ENCODE peak calls at places on chromosomes 3 and 15, in eight cellular contexts. One of them, this sample, is unnamed.

GRCh38 chr3:162292409-162292808 is 795.8 kb downstream of the OTOL1 start:
- DNase-seq in upper lobe of left lung: no peak
- DNase-seq in fibroblast of lung: no peak
- DNase-seq in choroid plexus epithelial cell: peak
- DNase-seq in AG09309: no peak
- DNase-seq in GM12865: no peak
- DNase-seq in cardiac muscle cell: no peak
- DNase-seq in pancreas: no peak
- DNase-seq in this sample: no peak

GRCh38 chr3:13616359-13616758 is 67.4 kb downstream of the FBLN2 start:
- DNase-seq in upper lobe of left lung: no peak
- DNase-seq in fibroblast of lung: no peak
- DNase-seq in choroid plexus epithelial cell: no peak
- DNase-seq in AG09309: no peak
- DNase-seq in GM12865: no peak
- DNase-seq in cardiac muscle cell: no peak
- DNase-seq in pancreas: no peak
- DNase-seq in this sample: no peak

GRCh38 chr3:120324185-120324584 is 25.0 kb downstream of the LRRC58 start:
- DNase-seq in upper lobe of left lung: no peak
- DNase-seq in fibroblast of lung: peak
- DNase-seq in choroid plexus epithelial cell: peak
- DNase-seq in AG09309: no peak
- DNase-seq in GM12865: no peak
- DNase-seq in cardiac muscle cell: no peak
- DNase-seq in pancreas: no peak
- DNase-seq in this sample: peak

GRCh38 chr3:94069242-94069813 is 6.5 kb downstream of the NSUN3 start:
- DNase-seq in upper lobe of left lung: no peak
- DNase-seq in fibroblast of lung: peak
- DNase-seq in choroid plexus epithelial cell: peak
- DNase-seq in AG09309: no peak
- DNase-seq in GM12865: no peak
- DNase-seq in cardiac muscle cell: peak
- DNase-seq in pancreas: no peak
- DNase-seq in this sample: peak

GRCh38 chr3:21017115-21017852 is 733.7 kb downstream of the ZNF385D start:
- DNase-seq in upper lobe of left lung: no peak
- DNase-seq in fibroblast of lung: no peak
- DNase-seq in choroid plexus epithelial cell: no peak
- DNase-seq in AG09309: no peak
- DNase-seq in GM12865: peak
- DNase-seq in cardiac muscle cell: no peak
- DNase-seq in pancreas: no peak
- DNase-seq in this sample: peak

GRCh38 chr3:45084820-45085816 is 59.0 kb downstream of the CLEC3B start:
- DNase-seq in upper lobe of left lung: no peak
- DNase-seq in fibroblast of lung: peak
- DNase-seq in choroid plexus epithelial cell: peak
- DNase-seq in AG09309: peak
- DNase-seq in GM12865: no peak
- DNase-seq in cardiac muscle cell: no peak
- DNase-seq in pancreas: no peak
- DNase-seq in this sample: peak

GRCh38 chr15:51731549-51732267 is 5.7 kb downstream of the LYSMD2 start:
- DNase-seq in upper lobe of left lung: peak
- DNase-seq in fibroblast of lung: peak
- DNase-seq in choroid plexus epithelial cell: peak
- DNase-seq in AG09309: peak
- DNase-seq in GM12865: peak
- DNase-seq in cardiac muscle cell: no peak
- DNase-seq in pancreas: no peak
- DNase-seq in this sample: peak

GRCh38 chr3:96915465-96915864 is 101.1 kb downstream of the EPHA6 start:
- DNase-seq in upper lobe of left lung: no peak
- DNase-seq in fibroblast of lung: no peak
- DNase-seq in choroid plexus epithelial cell: no peak
- DNase-seq in AG09309: no peak
- DNase-seq in GM12865: no peak
- DNase-seq in cardiac muscle cell: no peak
- DNase-seq in pancreas: no peak
- DNase-seq in this sample: no peak

GRCh38 chr3:29513236-29513635 is 232.4 kb downstream of the RBMS3 start:
- DNase-seq in upper lobe of left lung: no peak
- DNase-seq in fibroblast of lung: no peak
- DNase-seq in choroid plexus epithelial cell: no peak
- DNase-seq in AG09309: no peak
- DNase-seq in GM12865: no peak
- DNase-seq in cardiac muscle cell: no peak
- DNase-seq in pancreas: no peak
- DNase-seq in this sample: no peak

GRCh38 chr3:141386611-141387110 is 18.4 kb downstream of the ZBTB38 start:
- DNase-seq in upper lobe of left lung: no peak
- DNase-seq in fibroblast of lung: peak
- DNase-seq in choroid plexus epithelial cell: peak
- DNase-seq in AG09309: no peak
- DNase-seq in GM12865: peak
- DNase-seq in cardiac muscle cell: no peak
- DNase-seq in pancreas: no peak
- DNase-seq in this sample: peak

GRCh38 chr3:159669024-159669476 is 319.6 kb upstream of the IL12A start:
- DNase-seq in upper lobe of left lung: peak
- DNase-seq in fibroblast of lung: peak
- DNase-seq in choroid plexus epithelial cell: peak
- DNase-seq in AG09309: peak
- DNase-seq in GM12865: no peak
- DNase-seq in cardiac muscle cell: no peak
- DNase-seq in pancreas: no peak
- DNase-seq in this sample: peak

GRCh38 chr3:194672876-194673275 is 885 bp upstream of the LSG1 start:
- DNase-seq in upper lobe of left lung: no peak
- DNase-seq in fibroblast of lung: no peak
- DNase-seq in choroid plexus epithelial cell: no peak
- DNase-seq in AG09309: no peak
- DNase-seq in GM12865: no peak
- DNase-seq in cardiac muscle cell: no peak
- DNase-seq in pancreas: no peak
- DNase-seq in this sample: peak

GRCh38 chr3:61771976-61772375 is 210.6 kb downstream of the PTPRG start:
- DNase-seq in upper lobe of left lung: no peak
- DNase-seq in fibroblast of lung: no peak
- DNase-seq in choroid plexus epithelial cell: no peak
- DNase-seq in AG09309: no peak
- DNase-seq in GM12865: no peak
- DNase-seq in cardiac muscle cell: no peak
- DNase-seq in pancreas: no peak
- DNase-seq in this sample: peak

GRCh38 chr3:124887177-124887995 is at the start of gene ITGB5:
- DNase-seq in upper lobe of left lung: peak
- DNase-seq in fibroblast of lung: peak
- DNase-seq in choroid plexus epithelial cell: peak
- DNase-seq in AG09309: no peak
- DNase-seq in GM12865: peak
- DNase-seq in cardiac muscle cell: peak
- DNase-seq in pancreas: peak
- DNase-seq in this sample: peak

GRCh38 chr15:65558336-65558735 is 28.1 kb downstream of the HACD3 start:
- DNase-seq in upper lobe of left lung: no peak
- DNase-seq in fibroblast of lung: peak
- DNase-seq in choroid plexus epithelial cell: peak
- DNase-seq in AG09309: no peak
- DNase-seq in GM12865: no peak
- DNase-seq in cardiac muscle cell: no peak
- DNase-seq in pancreas: no peak
- DNase-seq in this sample: peak

DNA sequence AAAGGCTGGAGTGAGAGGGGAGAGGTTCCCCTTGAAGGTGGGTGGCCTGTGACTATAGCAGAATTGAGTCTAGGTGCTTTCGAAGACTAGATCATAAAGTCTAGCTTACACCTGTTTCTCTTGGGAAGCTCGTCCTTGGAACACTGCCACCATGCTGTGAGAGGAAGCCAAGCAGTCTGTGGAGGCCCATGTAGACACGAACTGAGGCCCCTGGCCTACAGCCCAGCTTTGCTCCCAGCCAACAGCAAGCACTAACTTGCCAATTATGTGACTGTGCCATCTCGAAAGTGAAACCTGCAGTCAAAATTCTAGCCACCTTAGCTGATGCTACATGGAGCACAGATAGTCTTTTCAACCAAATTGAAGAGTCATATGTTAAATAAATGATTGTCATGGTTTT is 190.5 kb upstream of the NECTIN3 start:
- DNase-seq in upper lobe of left lung: no peak
- DNase-seq in fibroblast of lung: peak
- DNase-seq in choroid plexus epithelial cell: peak
- DNase-seq in AG09309: peak
- DNase-seq in GM12865: peak
- DNase-seq in cardiac muscle cell: peak
- DNase-seq in pancreas: peak
- DNase-seq in this sample: peak
- TF ChIP-seq CTCF in upper lobe of left lung: no peak
- TF ChIP-seq CTCF in fibroblast of lung: peak
- TF ChIP-seq CTCF in choroid plexus epithelial cell: peak
- TF ChIP-seq CTCF in AG09309: peak
- TF ChIP-seq CTCF in GM12865: peak
- TF ChIP-seq CTCF in cardiac muscle cell: peak
- TF ChIP-seq CTCF in pancreas: peak
- TF ChIP-seq CTCF in this sample: no peak

DNA sequence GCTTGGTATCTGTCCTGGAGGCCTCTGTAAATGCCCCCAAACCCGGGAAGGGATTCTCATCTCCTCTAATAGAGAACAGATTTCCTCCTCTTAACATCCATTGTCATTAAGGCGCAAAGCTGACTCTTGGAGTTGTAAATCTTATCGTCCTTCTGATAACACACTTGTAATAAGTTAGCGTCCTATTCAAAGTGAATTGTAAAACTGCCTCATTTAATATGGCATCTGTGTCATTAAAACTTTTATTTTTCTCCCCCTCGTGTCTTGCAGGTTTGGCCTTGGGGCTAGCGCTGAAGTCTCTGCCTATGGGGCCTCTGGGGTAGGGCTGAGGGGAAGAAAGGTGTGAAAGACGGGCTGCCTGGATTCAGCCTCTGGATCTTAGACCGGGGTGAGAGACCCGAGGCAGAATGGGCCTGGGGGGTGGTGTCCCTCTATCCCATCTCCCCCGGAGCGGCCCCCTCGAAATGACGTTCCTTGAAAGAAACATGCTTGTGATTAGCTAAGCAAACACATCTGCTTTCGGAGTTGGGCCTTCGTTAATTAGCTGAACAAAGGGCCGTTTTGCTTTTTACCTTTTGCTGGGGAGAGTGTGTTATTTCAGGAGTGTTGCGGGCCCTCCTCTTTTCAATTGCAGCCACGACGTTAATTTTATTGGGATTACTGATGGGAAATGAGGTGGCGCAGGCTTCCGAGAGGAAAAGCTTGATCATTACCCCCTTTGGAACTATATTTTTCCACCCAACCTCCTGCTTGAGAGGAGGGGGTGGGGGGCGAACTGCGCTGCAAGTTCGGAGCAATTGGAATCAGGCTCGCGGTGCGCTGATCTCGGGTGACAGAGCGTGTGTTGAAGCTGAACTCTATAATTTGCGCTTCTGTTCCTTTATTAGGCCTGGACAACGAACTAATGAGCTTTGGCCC is 12.4 kb downstream of the NR2F2 start:
- DNase-seq in upper lobe of left lung: no peak
- DNase-seq in fibroblast of lung: peak
- DNase-seq in choroid plexus epithelial cell: peak
- DNase-seq in AG09309: no peak
- DNase-seq in GM12865: no peak
- DNase-seq in cardiac muscle cell: no peak
- DNase-seq in pancreas: no peak
- DNase-seq in this sample: peak
- H3K4me3 ChIP-seq in upper lobe of left lung: peak
- H3K4me3 ChIP-seq in fibroblast of lung: peak
- H3K4me3 ChIP-seq in choroid plexus epithelial cell: peak
- H3K4me3 ChIP-seq in AG09309: no peak
- H3K4me3 ChIP-seq in GM12865: no peak
- H3K4me3 ChIP-seq in cardiac muscle cell: no peak
- H3K4me3 ChIP-seq in pancreas: no peak
- H3K4me3 ChIP-seq in this sample: no peak

DNA sequence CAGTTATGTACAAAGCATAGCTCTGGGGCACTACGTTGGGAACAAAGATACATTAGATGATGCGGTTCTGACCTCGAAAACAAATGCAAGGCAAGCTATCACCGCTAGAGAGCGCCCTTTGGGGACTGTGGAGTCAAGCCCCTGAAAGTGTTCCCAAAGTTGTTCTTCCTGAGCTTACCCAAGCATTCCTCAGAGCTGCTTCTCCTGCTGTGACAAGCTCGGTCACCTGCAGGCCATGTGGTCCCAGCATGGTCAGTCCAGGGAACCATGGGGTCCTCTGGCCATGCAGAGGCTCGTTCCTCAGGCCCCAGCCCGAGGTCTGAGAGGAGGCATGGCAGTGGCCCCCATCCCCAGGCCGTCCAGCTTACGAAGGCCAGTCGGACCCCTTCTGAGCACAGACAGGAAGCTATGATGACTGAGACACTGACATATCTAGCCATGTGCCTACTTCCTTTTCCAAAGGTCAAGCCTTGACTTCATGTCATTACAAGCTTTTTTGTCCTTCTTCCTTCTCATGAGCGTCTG is 79.5 kb downstream of the ATP10A start:
- DNase-seq in upper lobe of left lung: no peak
- DNase-seq in fibroblast of lung: peak
- DNase-seq in choroid plexus epithelial cell: no peak
- DNase-seq in AG09309: no peak
- DNase-seq in GM12865: no peak
- DNase-seq in cardiac muscle cell: peak
- DNase-seq in pancreas: no peak
- DNase-seq in this sample: peak
- TF ChIP-seq CTCF in upper lobe of left lung: peak
- TF ChIP-seq CTCF in fibroblast of lung: peak
- TF ChIP-seq CTCF in choroid plexus epithelial cell: peak
- TF ChIP-seq CTCF in AG09309: peak
- TF ChIP-seq CTCF in GM12865: peak
- TF ChIP-seq CTCF in cardiac muscle cell: peak
- TF ChIP-seq CTCF in pancreas: no peak
- TF ChIP-seq CTCF in this sample: peak

DNA sequence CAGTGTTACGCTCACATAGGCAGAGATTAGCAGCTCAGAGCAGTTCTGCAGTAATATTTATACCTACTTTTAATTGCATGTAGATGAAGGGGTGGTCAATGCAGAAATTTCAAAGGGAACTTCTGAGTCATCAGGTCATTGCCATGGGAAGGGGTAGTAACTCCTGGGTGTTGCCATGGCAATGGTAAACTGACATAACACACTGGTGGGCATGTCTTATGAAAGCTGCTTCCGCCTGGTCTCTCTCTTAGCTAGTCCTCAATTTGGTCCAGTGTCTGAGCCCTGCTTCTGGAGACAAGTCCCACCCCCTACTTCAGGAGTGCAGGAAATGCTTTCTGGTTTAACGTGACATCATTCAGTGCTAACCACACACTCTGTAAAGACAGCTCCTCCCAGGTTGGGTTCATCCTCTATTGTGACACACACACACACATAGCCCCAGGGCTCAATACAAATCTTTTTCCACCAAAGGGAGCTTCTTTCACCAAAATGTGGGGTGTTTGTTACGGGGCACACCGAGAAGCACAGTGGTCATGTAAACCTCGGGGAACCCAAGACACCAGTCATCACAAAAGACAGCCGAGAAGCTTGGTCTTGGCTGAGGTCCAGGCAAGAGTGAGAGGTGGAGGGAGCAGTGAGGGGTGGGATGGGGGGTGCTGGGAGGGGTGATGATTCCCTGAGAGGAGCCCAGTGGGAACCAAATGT is 74.5 kb downstream of the TLE3 start:
- DNase-seq in upper lobe of left lung: peak
- DNase-seq in fibroblast of lung: peak
- DNase-seq in choroid plexus epithelial cell: peak
- DNase-seq in AG09309: peak
- DNase-seq in GM12865: peak
- DNase-seq in cardiac muscle cell: no peak
- DNase-seq in pancreas: no peak
- DNase-seq in this sample: peak
- H3K4me3 ChIP-seq in upper lobe of left lung: no peak
- H3K4me3 ChIP-seq in fibroblast of lung: no peak
- H3K4me3 ChIP-seq in choroid plexus epithelial cell: no peak
- H3K4me3 ChIP-seq in AG09309: no peak
- H3K4me3 ChIP-seq in GM12865: peak
- H3K4me3 ChIP-seq in cardiac muscle cell: no peak
- H3K4me3 ChIP-seq in pancreas: no peak
- H3K4me3 ChIP-seq in this sample: no peak